ENCODE peak calls at places on chromosomes 1 and 21, in nine cellular contexts. One of them, this sample, is unnamed.

GRCh38 chr1:185568155-185569123 is 165.8 kb upstream of the HMCN1 start:
- DNase-seq in breast epithelium: no peak
- DNase-seq in sigmoid colon: no peak
- DNase-seq in K562: no peak
- DNase-seq in upper lobe of left lung: no peak
- DNase-seq in transverse colon: no peak
- DNase-seq in HepG2: no peak
- DNase-seq in HCT116: no peak
- DNase-seq in spleen: no peak
- DNase-seq in this sample: no peak

GRCh38 chr1:150235436-150235851 is 468 bp downstream of the ANP32E start:
- DNase-seq in upper lobe of left lung: no peak
- DNase-seq in K562: peak; percentile 45
- DNase-seq in breast epithelium: peak; percentile 47
- DNase-seq in spleen: no peak
- DNase-seq in transverse colon: peak; percentile 22
- DNase-seq in HepG2: no peak
- DNase-seq in HCT116: no peak
- DNase-seq in sigmoid colon: no peak
- DNase-seq in this sample: no peak

GRCh38 chr21:21101911-21102310 is 103.7 kb downstream of the NCAM2 start:
- DNase-seq in breast epithelium: no peak
- DNase-seq in transverse colon: no peak
- DNase-seq in upper lobe of left lung: peak; percentile 24
- DNase-seq in HCT116: no peak
- DNase-seq in K562: peak; percentile 15
- DNase-seq in HepG2: peak; percentile 3
- DNase-seq in sigmoid colon: no peak
- DNase-seq in spleen: no peak
- DNase-seq in this sample: no peak

GRCh38 chr1:9596419-9597123 is 7.9 kb downstream of the TMEM201 start:
- DNase-seq in K562: no peak
- DNase-seq in spleen: peak; percentile 67
- DNase-seq in transverse colon: no peak
- DNase-seq in upper lobe of left lung: no peak
- DNase-seq in breast epithelium: no peak
- DNase-seq in HepG2: no peak
- DNase-seq in sigmoid colon: no peak
- DNase-seq in HCT116: no peak
- DNase-seq in this sample: no peak

GRCh38 chr1:147580200-147580557 is 38.9 kb downstream of the BCL9 start:
- DNase-seq in transverse colon: no peak
- DNase-seq in K562: no peak
- DNase-seq in HCT116: no peak
- DNase-seq in sigmoid colon: no peak
- DNase-seq in upper lobe of left lung: no peak
- DNase-seq in spleen: no peak
- DNase-seq in breast epithelium: no peak
- DNase-seq in HepG2: no peak
- DNase-seq in this sample: no peak

GRCh38 chr1:76782777-76783176 is 84.5 kb upstream of the ST6GALNAC5 start:
- DNase-seq in upper lobe of left lung: no peak
- DNase-seq in HepG2: no peak
- DNase-seq in spleen: no peak
- DNase-seq in K562: no peak
- DNase-seq in transverse colon: no peak
- DNase-seq in breast epithelium: no peak
- DNase-seq in sigmoid colon: no peak
- DNase-seq in HCT116: no peak
- DNase-seq in this sample: no peak

GRCh38 chr1:21294266-21295058 is 4.2 kb upstream of the ECE1 start:
- DNase-seq in sigmoid colon: no peak
- DNase-seq in upper lobe of left lung: peak; percentile 78
- DNase-seq in transverse colon: peak; percentile 80
- DNase-seq in HCT116: peak; percentile 47
- DNase-seq in K562: no peak
- DNase-seq in HepG2: no peak
- DNase-seq in breast epithelium: no peak
- DNase-seq in spleen: peak; percentile 95
- DNase-seq in this sample: peak; percentile 71

GRCh38 chr21:45280969-45281368 is 6.7 kb downstream of the POFUT2 start:
- DNase-seq in HepG2: no peak
- DNase-seq in transverse colon: no peak
- DNase-seq in HCT116: no peak
- DNase-seq in K562: no peak
- DNase-seq in breast epithelium: peak; percentile 17
- DNase-seq in spleen: peak; percentile 25
- DNase-seq in sigmoid colon: no peak
- DNase-seq in upper lobe of left lung: peak; percentile 3
- DNase-seq in this sample: no peak

GRCh38 chr1:58812926-58813325 is 29.1 kb upstream of the JUN start:
- DNase-seq in HCT116: no peak
- DNase-seq in K562: no peak
- DNase-seq in HepG2: no peak
- DNase-seq in upper lobe of left lung: no peak
- DNase-seq in spleen: no peak
- DNase-seq in breast epithelium: no peak
- DNase-seq in sigmoid colon: no peak
- DNase-seq in transverse colon: no peak
- DNase-seq in this sample: no peak

GRCh38 chr1:79497193-79497773 is 490.8 kb upstream of the ADGRL4 start:
- DNase-seq in upper lobe of left lung: no peak
- DNase-seq in K562: peak; percentile 24
- DNase-seq in HCT116: peak; percentile 10
- DNase-seq in breast epithelium: no peak
- DNase-seq in sigmoid colon: no peak
- DNase-seq in spleen: no peak
- DNase-seq in HepG2: peak; percentile 3
- DNase-seq in transverse colon: no peak
- DNase-seq in this sample: no peak

GRCh38 chr1:240491156-240491555 is 120.8 kb downstream of the GREM2 start:
- DNase-seq in K562: no peak
- DNase-seq in upper lobe of left lung: no peak
- DNase-seq in transverse colon: no peak
- DNase-seq in HCT116: no peak
- DNase-seq in sigmoid colon: no peak
- DNase-seq in spleen: no peak
- DNase-seq in HepG2: no peak
- DNase-seq in breast epithelium: no peak
- DNase-seq in this sample: no peak

GRCh38 chr1:231786126-231786525 is 159.5 kb downstream of the DISC1 start:
- DNase-seq in upper lobe of left lung: no peak
- DNase-seq in HCT116: no peak
- DNase-seq in HepG2: no peak
- DNase-seq in sigmoid colon: no peak
- DNase-seq in transverse colon: no peak
- DNase-seq in spleen: no peak
- DNase-seq in K562: no peak
- DNase-seq in breast epithelium: no peak
- DNase-seq in this sample: no peak

DNA sequence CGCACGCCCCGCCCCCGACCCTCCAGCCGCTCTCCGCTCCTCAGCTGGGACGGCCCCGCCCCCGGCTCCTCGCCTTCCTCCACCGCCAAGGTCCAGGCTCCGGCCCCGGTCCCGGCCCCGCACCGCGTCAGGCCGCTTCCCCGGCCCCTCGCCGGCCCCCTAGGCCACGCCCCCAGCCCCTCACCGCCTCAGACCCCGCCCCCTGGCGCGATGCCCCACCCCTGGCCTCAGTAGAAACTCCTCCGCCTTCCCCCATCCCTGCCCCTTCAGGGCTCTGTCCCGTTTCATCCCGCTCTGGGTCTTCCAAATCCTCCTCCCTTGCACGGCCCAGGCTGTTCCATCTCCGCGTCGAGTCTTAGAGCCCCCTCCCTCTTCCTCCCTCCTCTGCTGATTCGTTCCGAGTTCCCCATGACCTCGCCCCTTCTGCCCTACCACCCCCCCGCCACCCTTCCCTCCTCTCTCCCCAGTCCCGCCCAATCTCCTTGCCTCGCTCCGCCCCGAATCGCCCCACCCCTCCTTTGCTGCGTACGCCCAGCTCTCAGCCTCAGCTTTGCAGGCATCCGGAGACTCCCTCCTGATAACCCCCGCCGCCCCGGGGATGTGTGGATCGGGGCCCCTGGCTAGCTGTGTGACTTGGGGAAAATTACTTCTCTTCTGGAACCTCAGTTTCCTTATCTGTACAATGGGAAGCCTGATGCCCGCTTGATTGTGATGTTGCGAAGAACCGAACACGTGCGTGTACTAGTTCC is 448 bp upstream of the ASAP3 start:
- DNase-seq in HepG2: peak; percentile 76
- DNase-seq in upper lobe of left lung: peak; percentile 93
- DNase-seq in K562: peak; percentile 98
- DNase-seq in transverse colon: peak; percentile 95
- DNase-seq in breast epithelium: peak; percentile 87
- DNase-seq in spleen: peak; percentile 95
- DNase-seq in sigmoid colon: peak; percentile 97
- DNase-seq in HCT116: peak; percentile 69
- DNase-seq in this sample: peak; percentile 93
- TF ChIP-seq POLR2AphosphoS5 in HepG2: no peak
- TF ChIP-seq POLR2AphosphoS5 in upper lobe of left lung: no peak
- TF ChIP-seq POLR2AphosphoS5 in K562: no peak
- TF ChIP-seq POLR2AphosphoS5 in transverse colon: peak; percentile 19
- TF ChIP-seq POLR2AphosphoS5 in breast epithelium: no peak
- TF ChIP-seq POLR2AphosphoS5 in spleen: peak; percentile 37
- TF ChIP-seq POLR2AphosphoS5 in sigmoid colon: no peak
- TF ChIP-seq POLR2AphosphoS5 in HCT116: no peak
- TF ChIP-seq POLR2AphosphoS5 in this sample: no peak

GRCh38 chr1:245217853-245218608 is 63.2 kb downstream of the KIF26B start:
- DNase-seq in HCT116: no peak
- DNase-seq in sigmoid colon: no peak
- DNase-seq in transverse colon: no peak
- DNase-seq in upper lobe of left lung: no peak
- DNase-seq in K562: no peak
- DNase-seq in breast epithelium: no peak
- DNase-seq in spleen: no peak
- DNase-seq in HepG2: no peak
- DNase-seq in this sample: no peak

GRCh38 chr1:245212221-245212710 is 57.5 kb downstream of the KIF26B start:
- DNase-seq in K562: no peak
- DNase-seq in transverse colon: no peak
- DNase-seq in sigmoid colon: no peak
- DNase-seq in spleen: no peak
- DNase-seq in breast epithelium: no peak
- DNase-seq in HCT116: no peak
- DNase-seq in upper lobe of left lung: no peak
- DNase-seq in HepG2: no peak
- DNase-seq in this sample: no peak

GRCh38 chr1:245213066-245213465 is 58.3 kb downstream of the KIF26B start:
- DNase-seq in spleen: no peak
- DNase-seq in upper lobe of left lung: no peak
- DNase-seq in HCT116: no peak
- DNase-seq in HepG2: no peak
- DNase-seq in breast epithelium: no peak
- DNase-seq in transverse colon: no peak
- DNase-seq in sigmoid colon: no peak
- DNase-seq in K562: no peak
- DNase-seq in this sample: no peak

GRCh38 chr1:245216356-245217110 is 61.7 kb downstream of the KIF26B start:
- DNase-seq in HepG2: no peak
- DNase-seq in transverse colon: no peak
- DNase-seq in sigmoid colon: no peak
- DNase-seq in spleen: no peak
- DNase-seq in HCT116: no peak
- DNase-seq in K562: no peak
- DNase-seq in breast epithelium: no peak
- DNase-seq in upper lobe of left lung: no peak
- DNase-seq in this sample: no peak

DNA sequence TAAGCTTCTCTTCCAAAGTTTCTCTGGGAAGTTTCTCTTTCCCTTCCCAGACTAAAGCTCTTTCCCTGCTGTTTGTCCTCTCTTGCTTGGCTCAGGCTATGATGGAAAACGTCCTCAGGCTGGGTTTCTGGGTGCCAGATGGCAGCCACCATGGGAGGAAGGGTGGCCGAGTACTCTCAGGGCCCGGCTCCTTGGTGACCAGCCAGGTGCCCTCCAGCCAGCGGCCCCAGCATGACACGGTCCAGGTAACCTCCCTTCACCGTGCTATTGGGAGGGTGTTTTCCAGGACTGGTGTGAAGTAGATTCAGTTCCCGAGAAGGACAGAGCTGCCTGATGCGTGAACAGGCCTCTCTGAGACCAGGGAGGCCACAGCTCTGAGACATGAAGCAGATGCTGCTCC is 60.3 kb downstream of the KIF26B start:
- DNase-seq in spleen: no peak
- DNase-seq in K562: no peak
- DNase-seq in sigmoid colon: no peak
- DNase-seq in upper lobe of left lung: no peak
- DNase-seq in HCT116: no peak
- DNase-seq in transverse colon: no peak
- DNase-seq in HepG2: no peak
- DNase-seq in breast epithelium: no peak
- DNase-seq in this sample: no peak
- H3K4me1 ChIP-seq in spleen: no peaks in the 10 kb centered on the region
- H3K4me1 ChIP-seq in K562: no peaks in the 10 kb centered on the region
- H3K4me1 ChIP-seq in sigmoid colon: peaks cover 11% of the 10 kb centered on the region
- H3K4me1 ChIP-seq in upper lobe of left lung: no peaks in the 10 kb centered on the region
- H3K4me1 ChIP-seq in HCT116: no peaks in the 10 kb centered on the region
- H3K4me1 ChIP-seq in transverse colon: no peaks in the 10 kb centered on the region
- H3K4me1 ChIP-seq in HepG2: no peaks in the 10 kb centered on the region
- H3K4me1 ChIP-seq in breast epithelium: no peaks in the 10 kb centered on the region
- H3K4me1 ChIP-seq in this sample: no peaks in the 10 kb centered on the region

GRCh38 chr1:203861379-203862184 is at the start of gene SNRPE:
- DNase-seq in HepG2: peak; percentile 96
- DNase-seq in HCT116: peak; percentile 98
- DNase-seq in transverse colon: peak; percentile 97
- DNase-seq in spleen: peak; percentile 99
- DNase-seq in K562: peak; percentile 97
- DNase-seq in breast epithelium: peak; percentile 96
- DNase-seq in sigmoid colon: peak; percentile 98
- DNase-seq in upper lobe of left lung: peak; percentile 96
- DNase-seq in this sample: peak; percentile 95
- TF ChIP-seq POLR2A in HepG2: peak; percentile 92
- TF ChIP-seq POLR2A in HCT116: peak; percentile 52
- TF ChIP-seq POLR2A in transverse colon: peak; percentile 52
- TF ChIP-seq POLR2A in spleen: no peak
- TF ChIP-seq POLR2A in K562: peak; percentile 99
- TF ChIP-seq POLR2A in breast epithelium: peak; percentile 77
- TF ChIP-seq POLR2A in sigmoid colon: no peak
- TF ChIP-seq POLR2A in upper lobe of left lung: no peak
- TF ChIP-seq POLR2A in this sample: no peak

DNA sequence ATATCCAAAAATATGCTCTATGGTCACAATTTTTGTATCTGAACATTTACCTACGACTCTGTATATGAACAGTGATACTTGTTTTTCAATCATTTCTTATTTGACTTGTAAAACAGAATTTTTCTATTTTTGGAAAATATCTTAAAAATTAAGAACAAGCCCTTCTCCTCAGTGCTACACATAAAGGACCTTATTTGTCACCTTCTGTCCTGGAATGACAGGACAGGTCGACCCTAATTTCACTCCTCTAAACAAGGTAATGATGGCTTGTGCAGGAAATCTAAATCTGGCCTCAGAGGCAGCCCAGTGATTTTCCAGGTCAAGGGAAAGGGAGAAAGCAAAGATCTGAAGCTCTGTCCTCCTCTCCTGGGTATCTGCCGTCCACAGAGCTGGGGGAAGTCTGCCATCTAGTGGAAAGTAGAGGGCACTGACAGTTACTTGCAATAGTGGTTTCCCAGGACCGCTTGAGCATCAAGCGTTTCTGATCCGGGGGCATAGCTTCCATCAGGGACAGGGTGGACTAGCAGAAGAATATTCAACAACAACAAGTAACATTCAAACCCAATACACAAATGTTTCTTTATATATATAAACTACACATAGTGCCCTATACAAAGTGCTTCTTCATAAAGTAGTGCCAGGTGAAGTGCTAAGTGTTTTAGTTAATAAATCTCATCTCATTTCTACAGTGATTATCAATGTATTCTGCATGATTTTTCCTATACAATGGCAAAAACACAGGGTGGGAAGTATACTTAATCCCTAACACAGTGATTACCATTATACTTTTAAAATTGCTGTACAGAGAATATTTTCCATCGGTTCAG is 74.6 kb downstream of the SLC25A24 start:
- DNase-seq in spleen: peak; percentile 83
- DNase-seq in K562: peak; percentile 83
- DNase-seq in breast epithelium: peak; percentile 63
- DNase-seq in HCT116: peak; percentile 57
- DNase-seq in upper lobe of left lung: peak; percentile 71
- DNase-seq in transverse colon: peak; percentile 60
- DNase-seq in HepG2: peak; percentile 61
- DNase-seq in sigmoid colon: peak; percentile 83
- DNase-seq in this sample: peak; percentile 69
- TF ChIP-seq POLR2AphosphoS5 in spleen: peak; percentile 72
- TF ChIP-seq POLR2AphosphoS5 in K562: no peak
- TF ChIP-seq POLR2AphosphoS5 in breast epithelium: no peak
- TF ChIP-seq POLR2AphosphoS5 in HCT116: no peak
- TF ChIP-seq POLR2AphosphoS5 in upper lobe of left lung: no peak
- TF ChIP-seq POLR2AphosphoS5 in transverse colon: no peak
- TF ChIP-seq POLR2AphosphoS5 in HepG2: no peak
- TF ChIP-seq POLR2AphosphoS5 in sigmoid colon: no peak
- TF ChIP-seq POLR2AphosphoS5 in this sample: no peak